ENCODE peak calls at places on chromosome 3, in seven cellular contexts. One of them, this sample, is unnamed.
A peak's percentile ranks its signal among the peaks of the same experiment; 100 is the strongest.

GRCh38 chr3:128383316-128384235 is 83.1 kb downstream of the DNAJB8 start:
- DNase-seq in activated CD4-positive, CD25-positive, alpha-beta regulatory T cell: no peak
- DNase-seq in dermis blood vessel endothelial cell: peak; percentile 83
- DNase-seq in stimulated activated CD4-positive, alpha-beta T cell treated with anti-CD3 and anti-CD28 coated beads, Interleukin-2, amount 100 ng/mL, for 24 hours: peak; percentile 23
- DNase-seq in activated T-cell treated with anti-CD3 and anti-CD28 coated beads for 48 hours: peak; percentile 17
- DNase-seq in left ventricle myocardium inferior: peak; percentile 73
- DNase-seq in SK-N-MC: no peak
- DNase-seq in this sample: peak; percentile 80

GRCh38 chr3:49132437-49133225 is at the start of gene LAMB2:
- DNase-seq in activated CD4-positive, CD25-positive, alpha-beta regulatory T cell: no peak
- DNase-seq in dermis blood vessel endothelial cell: peak; percentile 90
- DNase-seq in stimulated activated CD4-positive, alpha-beta T cell treated with anti-CD3 and anti-CD28 coated beads, Interleukin-2, amount 100 ng/mL, for 24 hours: no peak
- DNase-seq in SK-N-MC: no peak
- DNase-seq in activated T-cell treated with anti-CD3 and anti-CD28 coated beads for 48 hours: no peak
- DNase-seq in left ventricle myocardium inferior: peak; percentile 84
- DNase-seq in this sample: peak; percentile 66

GRCh38 chr3:105579439-105579838 is 212.7 kb downstream of the ALCAM start:
- DNase-seq in dermis blood vessel endothelial cell: no peak
- DNase-seq in left ventricle myocardium inferior: no peak
- DNase-seq in stimulated activated CD4-positive, alpha-beta T cell treated with anti-CD3 and anti-CD28 coated beads, Interleukin-2, amount 100 ng/mL, for 24 hours: no peak
- DNase-seq in activated CD4-positive, CD25-positive, alpha-beta regulatory T cell: no peak
- DNase-seq in activated T-cell treated with anti-CD3 and anti-CD28 coated beads for 48 hours: no peak
- DNase-seq in SK-N-MC: no peak
- DNase-seq in this sample: no peak

GRCh38 chr3:53171827-53172505 is 11.0 kb downstream of the PRKCD start:
- DNase-seq in dermis blood vessel endothelial cell: no peak
- DNase-seq in activated T-cell treated with anti-CD3 and anti-CD28 coated beads for 48 hours: no peak
- DNase-seq in stimulated activated CD4-positive, alpha-beta T cell treated with anti-CD3 and anti-CD28 coated beads, Interleukin-2, amount 100 ng/mL, for 24 hours: no peak
- DNase-seq in activated CD4-positive, CD25-positive, alpha-beta regulatory T cell: no peak
- DNase-seq in SK-N-MC: no peak
- DNase-seq in left ventricle myocardium inferior: no peak
- DNase-seq in this sample: no peak

GRCh38 chr3:65960087-65960486 is 78.6 kb downstream of the MAGI1 start:
- DNase-seq in activated CD4-positive, CD25-positive, alpha-beta regulatory T cell: no peak
- DNase-seq in stimulated activated CD4-positive, alpha-beta T cell treated with anti-CD3 and anti-CD28 coated beads, Interleukin-2, amount 100 ng/mL, for 24 hours: no peak
- DNase-seq in left ventricle myocardium inferior: no peak
- DNase-seq in SK-N-MC: no peak
- DNase-seq in activated T-cell treated with anti-CD3 and anti-CD28 coated beads for 48 hours: no peak
- DNase-seq in dermis blood vessel endothelial cell: no peak
- DNase-seq in this sample: no peak

GRCh38 chr3:184619348-184619747 is 57.8 kb downstream of the EPHB3 start:
- DNase-seq in stimulated activated CD4-positive, alpha-beta T cell treated with anti-CD3 and anti-CD28 coated beads, Interleukin-2, amount 100 ng/mL, for 24 hours: no peak
- DNase-seq in dermis blood vessel endothelial cell: peak; percentile 80
- DNase-seq in SK-N-MC: no peak
- DNase-seq in left ventricle myocardium inferior: no peak
- DNase-seq in activated CD4-positive, CD25-positive, alpha-beta regulatory T cell: no peak
- DNase-seq in activated T-cell treated with anti-CD3 and anti-CD28 coated beads for 48 hours: no peak
- DNase-seq in this sample: no peak

GRCh38 chr3:178382388-178383061 is 153.7 kb upstream of the KCNMB2 start:
- DNase-seq in left ventricle myocardium inferior: no peak
- DNase-seq in SK-N-MC: no peak
- DNase-seq in dermis blood vessel endothelial cell: peak; percentile 70
- DNase-seq in activated T-cell treated with anti-CD3 and anti-CD28 coated beads for 48 hours: no peak
- DNase-seq in activated CD4-positive, CD25-positive, alpha-beta regulatory T cell: no peak
- DNase-seq in stimulated activated CD4-positive, alpha-beta T cell treated with anti-CD3 and anti-CD28 coated beads, Interleukin-2, amount 100 ng/mL, for 24 hours: no peak
- DNase-seq in this sample: no peak

GRCh38 chr3:87268646-87269211 is 7.7 kb downstream of the POU1F1 start:
- DNase-seq in left ventricle myocardium inferior: no peak
- DNase-seq in activated CD4-positive, CD25-positive, alpha-beta regulatory T cell: no peak
- DNase-seq in activated T-cell treated with anti-CD3 and anti-CD28 coated beads for 48 hours: no peak
- DNase-seq in stimulated activated CD4-positive, alpha-beta T cell treated with anti-CD3 and anti-CD28 coated beads, Interleukin-2, amount 100 ng/mL, for 24 hours: no peak
- DNase-seq in dermis blood vessel endothelial cell: peak; percentile 4
- DNase-seq in SK-N-MC: peak; percentile 44
- DNase-seq in this sample: no peak

GRCh38 chr3:111566844-111567243 is 24.8 kb downstream of the CD96 start:
- DNase-seq in stimulated activated CD4-positive, alpha-beta T cell treated with anti-CD3 and anti-CD28 coated beads, Interleukin-2, amount 100 ng/mL, for 24 hours: no peak
- DNase-seq in SK-N-MC: no peak
- DNase-seq in activated CD4-positive, CD25-positive, alpha-beta regulatory T cell: no peak
- DNase-seq in left ventricle myocardium inferior: no peak
- DNase-seq in dermis blood vessel endothelial cell: no peak
- DNase-seq in activated T-cell treated with anti-CD3 and anti-CD28 coated beads for 48 hours: no peak
- DNase-seq in this sample: no peak

GRCh38 chr3:116836286-116836685 is 126.7 kb downstream of the TUSC7 start:
- DNase-seq in stimulated activated CD4-positive, alpha-beta T cell treated with anti-CD3 and anti-CD28 coated beads, Interleukin-2, amount 100 ng/mL, for 24 hours: no peak
- DNase-seq in dermis blood vessel endothelial cell: no peak
- DNase-seq in activated CD4-positive, CD25-positive, alpha-beta regulatory T cell: no peak
- DNase-seq in SK-N-MC: peak; percentile 75
- DNase-seq in activated T-cell treated with anti-CD3 and anti-CD28 coated beads for 48 hours: no peak
- DNase-seq in left ventricle myocardium inferior: no peak
- DNase-seq in this sample: no peak

GRCh38 chr3:20043825-20044224 is 3.6 kb downstream of the KAT2B start:
- DNase-seq in activated T-cell treated with anti-CD3 and anti-CD28 coated beads for 48 hours: no peak
- DNase-seq in dermis blood vessel endothelial cell: no peak
- DNase-seq in left ventricle myocardium inferior: no peak
- DNase-seq in SK-N-MC: no peak
- DNase-seq in activated CD4-positive, CD25-positive, alpha-beta regulatory T cell: no peak
- DNase-seq in stimulated activated CD4-positive, alpha-beta T cell treated with anti-CD3 and anti-CD28 coated beads, Interleukin-2, amount 100 ng/mL, for 24 hours: no peak
- DNase-seq in this sample: no peak

GRCh38 chr3:183825380-183826161 is at the start of gene MAP6D1:
- DNase-seq in SK-N-MC: no peak
- DNase-seq in activated T-cell treated with anti-CD3 and anti-CD28 coated beads for 48 hours: peak; percentile 50
- DNase-seq in activated CD4-positive, CD25-positive, alpha-beta regulatory T cell: no peak
- DNase-seq in dermis blood vessel endothelial cell: peak; percentile 48
- DNase-seq in left ventricle myocardium inferior: peak; percentile 27
- DNase-seq in stimulated activated CD4-positive, alpha-beta T cell treated with anti-CD3 and anti-CD28 coated beads, Interleukin-2, amount 100 ng/mL, for 24 hours: peak; percentile 35
- DNase-seq in this sample: no peak

GRCh38 chr3:87191641-87192040 is 35.5 kb upstream of the CHMP2B start:
- DNase-seq in stimulated activated CD4-positive, alpha-beta T cell treated with anti-CD3 and anti-CD28 coated beads, Interleukin-2, amount 100 ng/mL, for 24 hours: no peak
- DNase-seq in dermis blood vessel endothelial cell: no peak
- DNase-seq in SK-N-MC: no peak
- DNase-seq in activated CD4-positive, CD25-positive, alpha-beta regulatory T cell: no peak
- DNase-seq in left ventricle myocardium inferior: no peak
- DNase-seq in activated T-cell treated with anti-CD3 and anti-CD28 coated beads for 48 hours: no peak
- DNase-seq in this sample: no peak

GRCh38 chr3:127209840-127210653 is 17.1 kb downstream of the PRR23E start:
- DNase-seq in activated CD4-positive, CD25-positive, alpha-beta regulatory T cell: no peak
- DNase-seq in SK-N-MC: no peak
- DNase-seq in dermis blood vessel endothelial cell: no peak
- DNase-seq in activated T-cell treated with anti-CD3 and anti-CD28 coated beads for 48 hours: no peak
- DNase-seq in stimulated activated CD4-positive, alpha-beta T cell treated with anti-CD3 and anti-CD28 coated beads, Interleukin-2, amount 100 ng/mL, for 24 hours: no peak
- DNase-seq in left ventricle myocardium inferior: no peak
- DNase-seq in this sample: no peak

GRCh38 chr3:110995461-110996226 is 76.0 kb upstream of the NECTIN3 start:
- DNase-seq in left ventricle myocardium inferior: no peak
- DNase-seq in activated CD4-positive, CD25-positive, alpha-beta regulatory T cell: no peak
- DNase-seq in dermis blood vessel endothelial cell: no peak
- DNase-seq in activated T-cell treated with anti-CD3 and anti-CD28 coated beads for 48 hours: no peak
- DNase-seq in stimulated activated CD4-positive, alpha-beta T cell treated with anti-CD3 and anti-CD28 coated beads, Interleukin-2, amount 100 ng/mL, for 24 hours: no peak
- DNase-seq in SK-N-MC: peak; percentile 84
- DNase-seq in this sample: no peak

GRCh38 chr3:141482250-141482937 is 4.4 kb upstream of the RASA2 start:
- DNase-seq in activated T-cell treated with anti-CD3 and anti-CD28 coated beads for 48 hours: no peak
- DNase-seq in stimulated activated CD4-positive, alpha-beta T cell treated with anti-CD3 and anti-CD28 coated beads, Interleukin-2, amount 100 ng/mL, for 24 hours: no peak
- DNase-seq in left ventricle myocardium inferior: no peak
- DNase-seq in SK-N-MC: no peak
- DNase-seq in activated CD4-positive, CD25-positive, alpha-beta regulatory T cell: no peak
- DNase-seq in dermis blood vessel endothelial cell: peak; percentile 74
- DNase-seq in this sample: no peak

GRCh38 chr3:89246326-89246725 is 138.9 kb downstream of the EPHA3 start:
- DNase-seq in activated T-cell treated with anti-CD3 and anti-CD28 coated beads for 48 hours: no peak
- DNase-seq in dermis blood vessel endothelial cell: no peak
- DNase-seq in activated CD4-positive, CD25-positive, alpha-beta regulatory T cell: no peak
- DNase-seq in stimulated activated CD4-positive, alpha-beta T cell treated with anti-CD3 and anti-CD28 coated beads, Interleukin-2, amount 100 ng/mL, for 24 hours: no peak
- DNase-seq in left ventricle myocardium inferior: no peak
- DNase-seq in SK-N-MC: no peak
- DNase-seq in this sample: no peak

GRCh38 chr3:128313181-128313725 is 153.4 kb downstream of the DNAJB8 start:
- DNase-seq in stimulated activated CD4-positive, alpha-beta T cell treated with anti-CD3 and anti-CD28 coated beads, Interleukin-2, amount 100 ng/mL, for 24 hours: peak; percentile 7
- DNase-seq in activated CD4-positive, CD25-positive, alpha-beta regulatory T cell: no peak
- DNase-seq in dermis blood vessel endothelial cell: no peak
- DNase-seq in SK-N-MC: no peak
- DNase-seq in activated T-cell treated with anti-CD3 and anti-CD28 coated beads for 48 hours: no peak
- DNase-seq in left ventricle myocardium inferior: no peak
- DNase-seq in this sample: no peak

GRCh38 chr3:106119691-106120090 is 250.9 kb upstream of the CBLB start:
- DNase-seq in stimulated activated CD4-positive, alpha-beta T cell treated with anti-CD3 and anti-CD28 coated beads, Interleukin-2, amount 100 ng/mL, for 24 hours: no peak
- DNase-seq in left ventricle myocardium inferior: no peak
- DNase-seq in activated T-cell treated with anti-CD3 and anti-CD28 coated beads for 48 hours: no peak
- DNase-seq in activated CD4-positive, CD25-positive, alpha-beta regulatory T cell: no peak
- DNase-seq in dermis blood vessel endothelial cell: no peak
- DNase-seq in SK-N-MC: no peak
- DNase-seq in this sample: no peak

GRCh38 chr3:85801955-85802354 is 843.2 kb downstream of the CADM2 start:
- DNase-seq in left ventricle myocardium inferior: no peak
- DNase-seq in SK-N-MC: no peak
- DNase-seq in activated T-cell treated with anti-CD3 and anti-CD28 coated beads for 48 hours: no peak
- DNase-seq in activated CD4-positive, CD25-positive, alpha-beta regulatory T cell: no peak
- DNase-seq in dermis blood vessel endothelial cell: no peak
- DNase-seq in stimulated activated CD4-positive, alpha-beta T cell treated with anti-CD3 and anti-CD28 coated beads, Interleukin-2, amount 100 ng/mL, for 24 hours: no peak
- DNase-seq in this sample: no peak

This sample was measured in lower lobe of right lung.